ENCODE peak calls at places on chromosomes 11 and 22, in eight cellular contexts. F is HEK293T; J is stimulated activated CD4-positive, alpha-beta T cell treated with anti-CD3 and anti-CD28 coated beads, Interleukin-12 subunit alpha, Interleukin-12 subunit beta, amount 100 ng/mL, for 24 hours; U is NCI-H82; K is Caco-2; Z is lower leg skin; Q is sigmoid colon; L is NCI-H774. I is an unnamed sample.

GRCh38 chr11:11993814-11994213 is 14.6 kb downstream of the DKK3 start:
- DNase-seq in F (no peak), J (no peak), U (no peak), K (no peak), Z (peak), Q (peak), L (no peak), I (no peak)

GRCh38 chr11:67506426-67507032 is 1.4 kb upstream of the PITPNM1 start:
- DNase-seq in F (no peak), J (no peak), U (no peak), K (no peak), Z (no peak), Q (peak), L (no peak), I (no peak)

GRCh38 chr11:72014761-72015320 is 16.1 kb downstream of the IL18BP start:
- DNase-seq in F (no peak), J (no peak), U (no peak), K (no peak), Z (no peak), Q (no peak), L (no peak), I (no peak)

GRCh38 chr11:10072142-10072541 is 221.9 kb downstream of the SBF2 start:
- DNase-seq in F (no peak), J (no peak), U (no peak), K (no peak), Z (no peak), Q (no peak), L (no peak), I (no peak)

GRCh38 chr11:6876914-6877313 is 489 bp downstream of the OR10A4 start:
- DNase-seq in F (no peak), J (no peak), U (no peak), K (no peak), Z (no peak), Q (no peak), L (no peak), I (no peak)

GRCh38 chr22:48307941-48308340 is 1519.7 kb downstream of the BRD1 start:
- DNase-seq in F (no peak), J (no peak), U (no peak), K (no peak), Z (no peak), Q (no peak), L (no peak), I (no peak)

GRCh38 chr11:65429069-65429681 is 6.6 kb downstream of the NEAT1 start:
- DNase-seq in F (no peak), J (no peak), U (no peak), K (no peak), Z (no peak), Q (peak), L (no peak), I (no peak)

GRCh38 chr11:9664276-9665171 is 647 bp downstream of the SWAP70 start:
- DNase-seq in F (peak), J (no peak), U (peak), K (peak), Z (peak), Q (peak), L (no peak), I (no peak)

GRCh38 chr22:30286813-30287625 is 2.3 kb downstream of the CASTOR1 start:
- DNase-seq in F (peak), J (peak), U (peak), K (peak), Z (no peak), Q (peak), L (no peak), I (no peak)

GRCh38 chr11:19232910-19233503 is 7.7 kb downstream of the E2F8 start:
- DNase-seq in F (no peak), J (no peak), U (no peak), K (no peak), Z (no peak), Q (no peak), L (no peak), I (no peak)

GRCh38 chr11:67029146-67029545 is 6.2 kb downstream of the SYT12 start:
- DNase-seq in F (no peak), J (no peak), U (no peak), K (no peak), Z (no peak), Q (no peak), L (no peak), I (no peak)

GRCh38 chr22:40449676-40450035 is 79.3 kb downstream of the SGSM3 start:
- DNase-seq in F (no peak), J (no peak), U (no peak), K (no peak), Z (no peak), Q (no peak), L (no peak), I (no peak)

GRCh38 chr11:12159351-12160099 is 49.1 kb downstream of the MICAL2 start:
- DNase-seq in F (no peak), J (no peak), U (no peak), K (no peak), Z (no peak), Q (peak), L (no peak), I (no peak)

GRCh38 chr22:50184004-50184461 is 1.7 kb upstream of the TRABD start:
- DNase-seq in F (no peak), J (no peak), U (no peak), K (no peak), Z (no peak), Q (peak), L (no peak), I (no peak)

GRCh38 chr11:65553301-65554001 is 4.7 kb downstream of the LTBP3 start:
- DNase-seq in F (no peak), J (no peak), U (peak), K (no peak), Z (no peak), Q (no peak), L (peak), I (peak)

GRCh38 chr22:28435960-28436359 is 243.7 kb downstream of the TTC28 start:
- DNase-seq in F (no peak), J (no peak), U (no peak), K (no peak), Z (no peak), Q (no peak), L (no peak), I (no peak)

GRCh38 chr22:49909476-49910205 is 8.6 kb downstream of the ALG12 start:
- DNase-seq in F (no peak), J (no peak), U (no peak), K (no peak), Z (no peak), Q (peak), L (no peak), I (no peak)

GRCh38 chr11:102111011-102111786 is 952 bp downstream of the YAP1 start:
- DNase-seq in F (peak), J (no peak), U (no peak), K (peak), Z (peak), Q (peak), L (no peak), I (no peak)

GRCh38 chr11:101555366-101555765 is 28.4 kb downstream of the TRPC6 start:
- DNase-seq in F (no peak), J (no peak), U (no peak), K (no peak), Z (no peak), Q (no peak), L (no peak), I (no peak)

GRCh38 chr11:46489668-46490560 is 98.3 kb upstream of the CHRM4 start:
- DNase-seq in F (peak), J (no peak), U (peak), K (peak), Z (no peak), Q (no peak), L (no peak), I (peak)

GRCh38 chr22:33639588-33640254 is 280.6 kb downstream of the LARGE1 start:
- DNase-seq in F (no peak), J (no peak), U (no peak), K (no peak), Z (no peak), Q (no peak), L (no peak), I (no peak)

GRCh38 chr22:49267996-49268395 is 559.7 kb downstream of the BRD1 start:
- DNase-seq in F (no peak), J (no peak), U (no peak), K (no peak), Z (no peak), Q (no peak), L (no peak), I (no peak)

GRCh38 chr22:24845036-24845918 is 39.3 kb downstream of the SGSM1 start:
- DNase-seq in F (no peak), J (no peak), U (no peak), K (no peak), Z (peak), Q (peak), L (no peak), I (no peak)

GRCh38 chr11:96893988-96894387 is 504.2 kb downstream of the JRKL start:
- DNase-seq in F (no peak), J (no peak), U (no peak), K (no peak), Z (no peak), Q (no peak), L (no peak), I (no peak)

GRCh38 chr11:71293961-71294782 is 41.8 kb upstream of the SHANK2 start:
- DNase-seq in F (no peak), J (no peak), U (no peak), K (no peak), Z (no peak), Q (peak), L (no peak), I (no peak)

GRCh38 chr22:29887358-29887757 is 4.4 kb downstream of the MTMR3 start:
- DNase-seq in F (no peak), J (no peak), U (peak), K (no peak), Z (no peak), Q (no peak), L (no peak), I (no peak)

GRCh38 chr11:57638005-57638760 is 11.5 kb downstream of the YPEL4 start:
- DNase-seq in F (no peak), J (no peak), U (peak), K (no peak), Z (no peak), Q (peak), L (peak), I (no peak)

GRCh38 chr22:38317995-38318715 is 922 bp upstream of the CSNK1E start:
- DNase-seq in F (peak), J (no peak), U (no peak), K (peak), Z (peak), Q (peak), L (peak), I (no peak)

GRCh38 chr11:65419773-65420481 is 2.7 kb upstream of the NEAT1 start:
- DNase-seq in F (no peak), J (no peak), U (no peak), K (peak), Z (peak), Q (peak), L (peak), I (peak)

GRCh38 chr11:21892696-21893095 is 300.2 kb upstream of the ANO5 start:
- DNase-seq in F (no peak), J (no peak), U (no peak), K (no peak), Z (no peak), Q (no peak), L (no peak), I (no peak)

GRCh38 chr11:14270690-14271542 is 88.1 kb downstream of the RRAS2 start:
- DNase-seq in F (no peak), J (no peak), U (no peak), K (no peak), Z (no peak), Q (no peak), L (no peak), I (no peak)

GRCh38 chr22:46107089-46107664 is 43.1 kb upstream of the PPARA start:
- DNase-seq in F (no peak), J (no peak), U (no peak), K (no peak), Z (no peak), Q (peak), L (peak), I (peak)